ENCODE peak calls at places on chromosomes 12 and 14, in ten cellular contexts. Z, Y, L, R, H, G, W, X, N and A are unnamed samples.

GRCh38 chr14:38256358-38256840 is 506 bp upstream of the CLEC14A start:
- DNase-seq in Z (no peak), Y (no peak), L (peak), R (no peak), H (peak), G (no peak), W (no peak), X (no peak), N (no peak), A (no peak)

GRCh38 chr14:90288646-90289355 is 32.4 kb downstream of the PSMC1 start:
- DNase-seq in Z (no peak), Y (no peak), L (no peak), R (no peak), H (no peak), G (no peak), W (no peak), X (no peak), N (no peak), A (no peak)

GRCh38 chr12:93825926-93826599 is 148.9 kb downstream of the CRADD start:
- DNase-seq in Z (no peak), Y (no peak), L (no peak), R (peak), H (no peak), G (no peak), W (no peak), X (no peak), N (no peak), A (no peak)

GRCh38 chr14:58789106-58789505 is 151.3 kb downstream of the DACT1 start:
- DNase-seq in Z (no peak), Y (no peak), L (no peak), R (no peak), H (no peak), G (no peak), W (no peak), X (no peak), N (no peak), A (no peak)

GRCh38 chr12:6936642-6937480 is 6.8 kb upstream of the RNU7-1 start:
- DNase-seq in Z (no peak), Y (no peak), L (peak), R (no peak), H (no peak), G (no peak), W (no peak), X (no peak), N (no peak), A (no peak)

GRCh38 chr12:64181504-64182291 is 40.4 kb downstream of the KICS2 start:
- DNase-seq in Z (peak), Y (peak), L (no peak), R (peak), H (peak), G (peak), W (peak), X (peak), N (peak), A (no peak)

GRCh38 chr14:69105326-69105725 is 47.6 kb downstream of the DCAF5 start:
- DNase-seq in Z (no peak), Y (no peak), L (no peak), R (no peak), H (no peak), G (no peak), W (no peak), X (peak), N (no peak), A (no peak)

GRCh38 chr14:30035361-30035760 is 107.7 kb upstream of the PRKD1 start:
- DNase-seq in Z (no peak), Y (no peak), L (no peak), R (no peak), H (no peak), G (no peak), W (no peak), X (no peak), N (no peak), A (no peak)

GRCh38 chr14:81523616-81524015 is 10.0 kb downstream of the SEL1L start:
- DNase-seq in Z (no peak), Y (no peak), L (no peak), R (no peak), H (no peak), G (no peak), W (no peak), X (no peak), N (no peak), A (no peak)

GRCh38 chr14:92460541-92460915 is 53.1 kb upstream of the RIN3 start:
- DNase-seq in Z (no peak), Y (no peak), L (no peak), R (no peak), H (no peak), G (no peak), W (no peak), X (no peak), N (no peak), A (no peak)

GRCh38 chr12:96327889-96328288 is 72.3 kb downstream of the CDK17 start:
- DNase-seq in Z (no peak), Y (no peak), L (no peak), R (no peak), H (no peak), G (no peak), W (no peak), X (no peak), N (no peak), A (no peak)

GRCh38 chr14:88829188-88829587 is 4.7 kb downstream of the TTC8 start:
- DNase-seq in Z (no peak), Y (no peak), L (no peak), R (no peak), H (no peak), G (no peak), W (no peak), X (no peak), N (no peak), A (no peak)

GRCh38 chr14:102020058-102020971 is 55.9 kb downstream of the DYNC1H1 start:
- DNase-seq in Z (no peak), Y (no peak), L (no peak), R (no peak), H (no peak), G (no peak), W (no peak), X (peak), N (no peak), A (no peak)

GRCh38 chr12:52874573-52875435 is 26.0 kb upstream of the KRT78 start:
- DNase-seq in Z (no peak), Y (no peak), L (no peak), R (no peak), H (no peak), G (no peak), W (peak), X (peak), N (no peak), A (no peak)

GRCh38 chr12:71415336-71416231 is 24.0 kb upstream of the LGR5 start:
- DNase-seq in Z (no peak), Y (peak), L (no peak), R (peak), H (no peak), G (peak), W (peak), X (peak), N (peak), A (no peak)

DNA sequence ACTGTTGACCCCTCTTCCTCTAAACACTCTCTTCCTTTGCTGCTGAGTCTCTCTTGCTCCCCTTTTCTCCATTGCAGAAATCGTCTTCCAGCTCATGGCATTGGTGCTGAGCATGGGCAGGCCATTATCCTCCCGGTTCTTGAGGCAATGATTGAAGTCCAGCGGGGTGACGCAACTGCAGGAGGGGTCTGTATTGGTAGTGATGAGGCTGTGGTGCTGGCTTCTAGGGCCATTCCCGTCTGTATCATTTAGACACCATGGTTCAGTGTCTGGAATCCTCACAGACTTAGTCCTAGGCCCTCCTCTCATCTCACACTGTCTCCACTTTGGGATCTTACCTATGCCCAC is 720 bp upstream of the SLC22A17 start:
- DNase-seq in Z (no peak), Y (no peak), L (no peak), R (no peak), H (no peak), G (no peak), W (no peak), X (no peak), N (no peak), A (no peak)
- H3K27ac ChIP-seq in Z (peak), Y (no peak), L (no peak), R (peak), H (no peak), G (no peak), W (peak), X (no peak), N (no peak), A (peak)

DNA sequence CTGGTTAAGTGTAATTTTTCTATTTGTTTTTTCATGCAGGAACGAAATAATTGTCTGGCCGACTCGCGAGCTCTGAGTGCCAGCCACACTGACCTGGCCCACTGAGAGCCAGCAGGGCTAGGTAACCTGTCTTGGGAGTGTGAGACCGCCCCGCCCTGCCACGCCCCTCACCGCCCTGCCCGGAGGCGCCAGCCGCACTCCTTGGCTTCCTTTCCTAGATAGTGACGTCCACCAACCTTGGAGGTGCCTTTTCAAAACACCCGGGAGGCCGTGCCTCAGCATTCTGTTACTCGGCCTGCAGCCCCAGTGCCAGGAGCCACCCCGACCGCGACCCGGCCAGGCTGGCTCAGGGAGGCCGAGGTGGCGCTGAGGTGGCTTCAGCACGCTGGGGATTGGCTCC is 21.7 kb downstream of the XRCC3 start:
- DNase-seq in Z (peak), Y (no peak), L (no peak), R (peak), H (peak), G (no peak), W (no peak), X (peak), N (no peak), A (no peak)
- H3K27ac ChIP-seq in Z (peak), Y (no peak), L (no peak), R (peak), H (no peak), G (no peak), W (no peak), X (peak), N (no peak), A (no peak)

GRCh38 chr12:12461923-12462315 is 100.7 kb downstream of the DUSP16 start:
- DNase-seq in Z (no peak), Y (no peak), L (no peak), R (no peak), H (no peak), G (no peak), W (no peak), X (no peak), N (no peak), A (no peak)
- H3K27ac ChIP-seq in Z (no peak), Y (no peak), L (no peak), R (no peak), H (no peak), G (no peak), W (peak), X (no peak), N (no peak), A (no peak)

GRCh38 chr14:104390941-104391901 is 188.3 kb upstream of the C14orf180 start:
- DNase-seq in Z (peak), Y (no peak), L (peak), R (no peak), H (no peak), G (no peak), W (no peak), X (no peak), N (no peak), A (no peak)

GRCh38 chr14:104388631-104389325 is 190.8 kb upstream of the C14orf180 start:
- DNase-seq in Z (no peak), Y (no peak), L (peak), R (no peak), H (no peak), G (no peak), W (no peak), X (no peak), N (no peak), A (no peak)

GRCh38 chr14:104392001-104392395 is 187.6 kb upstream of the C14orf180 start:
- DNase-seq in Z (no peak), Y (no peak), L (no peak), R (no peak), H (no peak), G (no peak), W (no peak), X (no peak), N (no peak), A (no peak)

GRCh38 chr14:104389326-104390220 is 190.0 kb upstream of the C14orf180 start:
- DNase-seq in Z (peak), Y (no peak), L (peak), R (no peak), H (peak), G (no peak), W (no peak), X (no peak), N (no peak), A (no peak)

GRCh38 chr14:104390221-104390931 is 189.2 kb upstream of the C14orf180 start:
- DNase-seq in Z (peak), Y (no peak), L (peak), R (no peak), H (peak), G (no peak), W (no peak), X (no peak), N (no peak), A (no peak)
- H3K27ac ChIP-seq in Z (no peak), Y (no peak), L (no peak), R (no peak), H (no peak), G (no peak), W (no peak), X (no peak), N (no peak), A (no peak)